ENCODE peak calls at places on chromosome 12, in five cellular contexts. E is activated CD4-positive, alpha-beta T cell treated with anti-CD3 and anti-CD28 coated beads, Interleukin-2, amount 10 ng/mL, durations not matched to agents 7 days and 5 days; R is EH; D is activated T-helper 9 cell treated with anti-CD3 and anti-CD28 coated beads, Interleukin-2, amount 50 U/mL, for 16 hours; M is GM12878. F is an unnamed sample.

GRCh38 chr12:126772171-126772864 is 1494.7 kb upstream of the TMEM132C start:
- DNase-seq in R (peak; percentile 58), E (peak; percentile 31), D (peak; percentile 37), M (peak; percentile 83), F (peak; percentile 27)

GRCh38 chr12:2372178-2372577 is 319.4 kb downstream of the CACNA1C start:
- DNase-seq in D (no peak), R (no peak), E (no peak), M (no peak), F (no peak)

GRCh38 chr12:57756406-57757341 is 1.8 kb downstream of the MARCHF9 start:
- DNase-seq in E (peak; percentile 72), D (peak; percentile 62), M (no peak), R (no peak), F (no peak)

GRCh38 chr12:67447180-67447579 is 178.0 kb downstream of the CAND1 start:
- DNase-seq in D (no peak), R (no peak), M (no peak), E (no peak), F (no peak)

GRCh38 chr12:49967042-49967776 is 5.5 kb downstream of the AQP5 start:
- DNase-seq in M (peak; percentile 15), E (peak; percentile 92), R (peak; percentile 81), D (peak; percentile 87), F (peak; percentile 83)

GRCh38 chr12:93468008-93468371 is 676 bp downstream of the MRPL42 start:
- DNase-seq in D (no peak), R (no peak), M (no peak), E (no peak), F (no peak)

GRCh38 chr12:122886851-122887816 is 8.8 kb downstream of the VPS37B start:
- DNase-seq in M (peak; percentile 84), E (peak; percentile 55), R (peak; percentile 57), D (no peak), F (peak; percentile 65)

GRCh38 chr12:6914246-6914947 is at the start of gene ENO2:
- DNase-seq in M (no peak), E (peak; percentile 78), R (peak; percentile 79), D (peak; percentile 78), F (peak; percentile 67)

GRCh38 chr12:64744422-64745258 is 14.6 kb downstream of the GNS start:
- DNase-seq in D (no peak), M (no peak), E (no peak), R (peak; percentile 39), F (peak; percentile 49)

GRCh38 chr12:4353785-4354208 is 25.7 kb downstream of the FGF23 start:
- DNase-seq in D (peak; percentile 4), M (no peak), E (peak; percentile 59), R (peak; percentile 7), F (peak; percentile 9)

GRCh38 chr12:72094490-72094889 is 155.8 kb downstream of the TPH2 start:
- DNase-seq in D (no peak), R (no peak), M (no peak), E (no peak), F (no peak)

GRCh38 chr12:127115468-127116035 is 1151.4 kb upstream of the TMEM132C start:
- DNase-seq in R (no peak), M (no peak), E (no peak), D (no peak), F (no peak)

GRCh38 chr12:27966870-27967269 is 5.7 kb downstream of the PTHLH start:
- DNase-seq in D (no peak), M (no peak), R (peak; percentile 97), E (no peak), F (peak; percentile 97)

GRCh38 chr12:117885211-117885610 is 83.6 kb downstream of the KSR2 start:
- DNase-seq in M (no peak), D (no peak), E (no peak), R (no peak), F (no peak)

GRCh38 chr12:50467441-50467840 is 37.3 kb upstream of the DIP2B start:
- DNase-seq in M (no peak), R (no peak), E (no peak), D (no peak), F (no peak)

GRCh38 chr12:67617619-67618018 is 30.9 kb upstream of the DYRK2 start:
- DNase-seq in D (no peak), E (no peak), R (no peak), M (no peak), F (no peak)

GRCh38 chr12:66603458-66603857 is 75.4 kb downstream of the GRIP1 start:
- DNase-seq in M (no peak), R (no peak), E (no peak), D (no peak), F (no peak)

GRCh38 chr12:108594-108993 is 42.0 kb downstream of the IQSEC3 start:
- DNase-seq in R (no peak), E (no peak), D (no peak), M (no peak), F (no peak)

GRCh38 chr12:131138638-131139362 is 185.1 kb downstream of the ADGRD1 start:
- DNase-seq in E (no peak), D (no peak), R (no peak), M (no peak), F (no peak)

GRCh38 chr12:105930612-105931011 is 208.1 kb downstream of the NUAK1 start:
- DNase-seq in E (no peak), R (no peak), D (no peak), M (no peak), F (no peak)

GRCh38 chr12:27864521-27864920 is 84.5 kb upstream of the MANSC4 start:
- DNase-seq in R (peak; percentile 29), M (no peak), D (no peak), E (no peak), F (peak; percentile 59)

GRCh38 chr12:69405466-69405865 is 45.9 kb downstream of the YEATS4 start:
- DNase-seq in D (no peak), E (no peak), R (peak; percentile 98), M (no peak), F (peak; percentile 99)

GRCh38 chr12:74152370-74152769 is 385.3 kb upstream of the ATXN7L3B start:
- DNase-seq in E (no peak), M (no peak), D (no peak), R (no peak), F (no peak)

F was measured in iris pigment epithelial cell.